ENCODE peak calls at places on chromosomes 6 and 20, in seven cellular contexts. H is HCT116, O is fibroblast of lung, G is mammary epithelial cell, M is keratinocyte, R is GM23248, Q is colonic mucosa. I is an unnamed sample.

GRCh38 chr20:39364320-39364719 is 402.2 kb downstream of the DHX35 start:
- DNase-seq in H (no peak), O (no peak), G (no peak), M (no peak), R (no peak), Q (no peak), I (no peak)

GRCh38 chr20:41304413-41305079 is 13.0 kb downstream of the ZHX3 start:
- DNase-seq in H (no peak), O (no peak), G (peak), M (no peak), R (no peak), Q (no peak), I (no peak)

GRCh38 chr20:38094373-38094775 is 60.8 kb downstream of the RPRD1B start:
- DNase-seq in H (no peak), O (peak), G (peak), M (no peak), R (peak), Q (no peak), I (peak)

GRCh38 chr6:90478278-90478677 is 108.6 kb downstream of the MAP3K7 start:
- DNase-seq in H (no peak), O (no peak), G (no peak), M (no peak), R (no peak), Q (no peak), I (no peak)

GRCh38 chr6:115865914-115866313 is 194.8 kb downstream of the FRK start:
- DNase-seq in H (no peak), O (no peak), G (no peak), M (no peak), R (no peak), Q (no peak), I (no peak)

GRCh38 chr6:161830866-161831600 is 557.2 kb upstream of the AGPAT4 start:
- DNase-seq in H (no peak), O (no peak), G (no peak), M (no peak), R (no peak), Q (no peak), I (no peak)

GRCh38 chr6:164200071-164200470 is 785.6 kb downstream of the QKI start:
- DNase-seq in H (no peak), O (no peak), G (no peak), M (no peak), R (peak), Q (no peak), I (no peak)

GRCh38 chr6:148311849-148312669 is 30.6 kb upstream of the SASH1 start:
- DNase-seq in H (no peak), O (no peak), G (no peak), M (no peak), R (peak), Q (no peak), I (peak)

GRCh38 chr6:24568687-24569086 is 73.9 kb downstream of the ALDH5A1 start:
- DNase-seq in H (no peak), O (no peak), G (no peak), M (no peak), R (no peak), Q (no peak), I (no peak)

GRCh38 chr6:125301435-125302391 is at the start of gene HDDC2:
- DNase-seq in H (peak), O (peak), G (peak), M (no peak), R (peak), Q (peak), I (peak)

GRCh38 chr20:17453592-17453991 is 77.6 kb downstream of the BFSP1 start:
- DNase-seq in H (no peak), O (no peak), G (no peak), M (no peak), R (no peak), Q (no peak), I (no peak)

GRCh38 chr20:51910202-51911050 is 108.1 kb upstream of the SALL4 start:
- DNase-seq in H (no peak), O (no peak), G (no peak), M (no peak), R (no peak), Q (no peak), I (peak)
- H3K4me3 ChIP-seq in H (no peak), O (no peak), G (no peak), M (peak), R (no peak), Q (no peak), I (no peak)

DNA sequence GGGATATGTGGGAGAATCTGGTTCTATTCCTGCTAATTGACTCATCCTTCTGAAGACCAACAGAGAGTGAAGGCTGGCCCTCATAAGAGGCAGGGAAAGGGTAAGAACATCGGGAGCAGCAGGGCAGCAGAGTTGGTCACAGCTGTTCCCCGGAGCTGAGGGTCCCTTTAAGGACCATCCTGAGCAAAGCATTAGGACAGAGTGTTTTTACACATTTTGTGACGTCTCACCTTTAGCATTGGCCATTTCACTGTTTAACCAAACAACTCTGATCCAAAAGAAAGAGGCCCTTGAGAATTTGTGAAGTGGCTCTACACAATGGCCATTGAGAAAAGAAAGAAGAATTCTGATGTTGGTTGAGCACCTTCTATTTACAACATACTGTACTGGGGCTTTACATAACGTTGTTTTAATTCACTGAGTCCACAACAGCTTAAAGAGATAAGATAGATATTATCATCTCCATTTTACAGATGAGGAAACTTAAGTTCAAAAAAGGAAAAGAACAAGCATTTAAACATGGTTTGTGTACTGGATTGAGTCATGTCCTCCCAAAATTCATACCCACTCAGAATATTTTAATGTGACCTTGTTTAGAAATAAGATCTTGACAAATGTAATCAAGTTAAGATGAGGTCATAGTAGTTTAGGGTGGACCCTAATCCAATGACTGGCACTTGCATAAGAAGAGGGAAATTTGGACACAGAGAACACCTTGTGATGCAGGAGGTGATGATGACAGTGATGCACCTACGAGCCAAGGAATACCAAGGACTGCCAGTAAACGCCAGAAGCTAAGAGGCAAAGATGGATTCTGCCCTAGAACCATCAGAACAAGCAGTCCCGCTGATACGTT is 62.0 kb downstream of the VGLL2 start:
- DNase-seq in H (no peak), O (no peak), G (no peak), M (no peak), R (no peak), Q (no peak), I (no peak)
- H3K9ac ChIP-seq in H (no peak), O (no peak), G (no peak), M (no peak), R (no peak), Q (no peak), I (no peak)

GRCh38 chr20:63212792-63213191 is 3.1 kb downstream of the YTHDF1 start:
- DNase-seq in H (no peak), O (no peak), G (peak), M (no peak), R (peak), Q (no peak), I (no peak)

GRCh38 chr20:63212393-63212730 is 3.6 kb downstream of the YTHDF1 start:
- DNase-seq in H (no peak), O (no peak), G (no peak), M (no peak), R (peak), Q (no peak), I (peak)

GRCh38 chr20:63206878-63207277 is 9.1 kb downstream of the YTHDF1 start:
- DNase-seq in H (no peak), O (no peak), G (peak), M (no peak), R (peak), Q (no peak), I (no peak)

GRCh38 chr20:63208346-63208924 is 7.5 kb downstream of the YTHDF1 start:
- DNase-seq in H (no peak), O (no peak), G (no peak), M (no peak), R (no peak), Q (no peak), I (no peak)

DNA sequence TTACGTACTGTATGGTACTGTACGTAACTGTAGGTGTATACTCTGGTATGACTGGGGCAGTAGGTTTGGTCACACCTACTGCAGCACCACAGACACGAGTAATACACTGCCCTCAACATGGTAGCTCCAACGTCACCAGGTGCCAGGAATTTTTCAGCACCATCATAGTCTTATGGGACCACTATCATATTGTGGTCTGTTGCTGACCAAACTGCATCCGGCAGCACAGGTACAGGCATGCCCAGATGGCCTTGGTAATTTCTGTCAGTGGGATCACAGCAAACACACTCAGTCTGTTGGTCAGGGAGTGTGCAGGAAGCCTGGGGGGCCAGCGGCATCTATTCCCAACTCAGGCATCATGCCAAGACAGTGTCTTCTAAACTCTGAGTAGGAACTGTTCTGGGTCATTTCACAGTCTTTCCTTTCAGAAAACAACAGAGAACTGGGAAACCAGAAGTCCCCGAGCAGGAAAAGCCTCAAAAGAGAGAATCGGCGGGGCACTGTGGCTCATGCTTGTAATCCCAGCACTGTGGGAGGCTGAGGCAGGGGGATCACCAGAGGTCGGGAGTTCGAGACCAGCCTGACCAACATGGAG is 5.8 kb downstream of the YTHDF1 start:
- DNase-seq in H (no peak), O (no peak), G (peak), M (peak), R (no peak), Q (no peak), I (no peak)
- H3K4me3 ChIP-seq in H (no peak), O (no peak), G (no peak), M (no peak), R (no peak), Q (no peak), I (no peak)

DNA sequence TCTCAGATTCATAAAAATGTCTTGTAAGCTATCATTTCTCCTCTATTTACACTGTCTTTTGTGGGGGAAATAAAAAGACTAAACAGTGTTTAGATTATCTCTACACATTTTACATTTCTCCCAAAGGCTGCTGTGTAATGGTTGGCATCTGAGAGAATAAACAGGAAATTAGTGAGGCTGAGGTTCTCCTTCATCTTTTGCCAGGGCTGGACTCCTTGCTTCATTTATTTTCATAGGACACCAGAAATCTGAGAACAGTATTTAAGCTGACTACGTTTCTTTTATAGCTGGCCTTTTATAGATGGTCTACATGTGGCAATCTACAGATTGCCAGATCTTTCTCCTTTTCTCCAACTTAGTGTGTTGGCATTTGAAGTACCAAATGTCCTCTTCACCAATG is 41.5 kb downstream of the PLCB4 start:
- DNase-seq in H (no peak), O (peak), G (no peak), M (no peak), R (peak), Q (no peak), I (peak)
- H3K9ac ChIP-seq in H (no peak), O (no peak), G (no peak), M (no peak), R (no peak), Q (no peak), I (no peak)

GRCh38 chr6:80004199-80005072 is at the start of gene TTK:
- DNase-seq in H (peak), O (peak), G (peak), M (peak), R (peak), Q (peak), I (peak)
- H3K4me3 ChIP-seq in H (peak), O (peak), G (peak), M (peak), R (peak), Q (peak), I (peak)

GRCh38 chr6:151078655-151079054 is 161.1 kb upstream of the AKAP12 start:
- DNase-seq in H (no peak), O (no peak), G (no peak), M (no peak), R (no peak), Q (no peak), I (no peak)
- H3K9ac ChIP-seq in H (no peak), O (no peak), G (no peak), M (no peak), R (no peak), Q (no peak), I (no peak)

GRCh38 chr6:32148289-32148688 is 3.5 kb downstream of the PRRT1 start:
- DNase-seq in H (no peak), O (no peak), G (no peak), M (no peak), R (no peak), Q (no peak), I (no peak)
- H3K4me3 ChIP-seq in H (no peak), O (no peak), G (peak), M (peak), R (no peak), Q (peak), I (peak)

GRCh38 chr6:20213271-20213798 is 1.1 kb upstream of the MBOAT1 start:
- DNase-seq in H (no peak), O (peak), G (no peak), M (no peak), R (peak), Q (no peak), I (peak)
- H3K9ac ChIP-seq in H (peak), O (no peak), G (peak), M (peak), R (peak), Q (peak), I (peak)

GRCh38 chr6:45658958-45659357 is 281.2 kb upstream of the SUPT3H start:
- DNase-seq in H (no peak), O (no peak), G (no peak), M (no peak), R (no peak), Q (no peak), I (no peak)
- H3K4me3 ChIP-seq in H (no peak), O (no peak), G (no peak), M (no peak), R (no peak), Q (no peak), I (no peak)